ENCODE peak calls at places on chromosomes 7 and 10, in ten cellular contexts. One of them, this sample, is unnamed.
A peak's percentile ranks its signal among the peaks of the same experiment; 100 is the strongest.

GRCh38 chr7:148095066-148095465 is 495.5 kb upstream of the C7orf33 start:
- DNase-seq in gastrocnemius medialis: no peak
- DNase-seq in transverse colon: no peak
- DNase-seq in esophagus squamous epithelium: no peak
- DNase-seq in A549: no peak
- DNase-seq in adrenal gland: no peak
- DNase-seq in heart left ventricle: no peak
- DNase-seq in esophagus muscularis mucosa: no peak
- DNase-seq in tibial nerve: no peak
- DNase-seq in IMR-90: no peak
- DNase-seq in this sample: no peak

GRCh38 chr10:110413903-110414562 is 83.7 kb upstream of the DUSP5 start:
- DNase-seq in adrenal gland: no peak
- DNase-seq in IMR-90: no peak
- DNase-seq in transverse colon: no peak
- DNase-seq in esophagus squamous epithelium: no peak
- DNase-seq in A549: peak; percentile 51
- DNase-seq in gastrocnemius medialis: no peak
- DNase-seq in tibial nerve: no peak
- DNase-seq in esophagus muscularis mucosa: no peak
- DNase-seq in heart left ventricle: no peak
- DNase-seq in this sample: no peak

GRCh38 chr7:71752171-71752935 is 620.4 kb downstream of the GALNT17 start:
- DNase-seq in heart left ventricle: no peak
- DNase-seq in tibial nerve: no peak
- DNase-seq in IMR-90: no peak
- DNase-seq in esophagus squamous epithelium: no peak
- DNase-seq in A549: peak; percentile 12
- DNase-seq in gastrocnemius medialis: no peak
- DNase-seq in esophagus muscularis mucosa: peak; percentile 86
- DNase-seq in transverse colon: peak; percentile 28
- DNase-seq in adrenal gland: peak; percentile 62
- DNase-seq in this sample: no peak

GRCh38 chr10:70759769-70760168 is 25.4 kb downstream of the TBATA start:
- DNase-seq in tibial nerve: no peak
- DNase-seq in gastrocnemius medialis: no peak
- DNase-seq in IMR-90: no peak
- DNase-seq in A549: peak; percentile 29
- DNase-seq in heart left ventricle: no peak
- DNase-seq in esophagus squamous epithelium: no peak
- DNase-seq in transverse colon: no peak
- DNase-seq in esophagus muscularis mucosa: no peak
- DNase-seq in adrenal gland: no peak
- DNase-seq in this sample: no peak

GRCh38 chr7:64559206-64559605 is 3.7 kb downstream of the ZNF680 start:
- DNase-seq in gastrocnemius medialis: no peak
- DNase-seq in heart left ventricle: no peak
- DNase-seq in esophagus squamous epithelium: no peak
- DNase-seq in IMR-90: no peak
- DNase-seq in adrenal gland: peak; percentile 63
- DNase-seq in A549: peak; percentile 29
- DNase-seq in transverse colon: no peak
- DNase-seq in tibial nerve: no peak
- DNase-seq in esophagus muscularis mucosa: no peak
- DNase-seq in this sample: no peak

GRCh38 chr10:28266449-28267224 is 36.2 kb downstream of the MPP7 start:
- DNase-seq in esophagus muscularis mucosa: peak; percentile 39
- DNase-seq in adrenal gland: no peak
- DNase-seq in IMR-90: no peak
- DNase-seq in heart left ventricle: no peak
- DNase-seq in transverse colon: no peak
- DNase-seq in A549: no peak
- DNase-seq in tibial nerve: no peak
- DNase-seq in esophagus squamous epithelium: no peak
- DNase-seq in gastrocnemius medialis: no peak
- DNase-seq in this sample: no peak

GRCh38 chr7:74294191-74294998 is 5.2 kb downstream of the CLIP2 start:
- DNase-seq in IMR-90: no peak
- DNase-seq in esophagus squamous epithelium: no peak
- DNase-seq in transverse colon: no peak
- DNase-seq in tibial nerve: no peak
- DNase-seq in A549: no peak
- DNase-seq in adrenal gland: peak; percentile 61
- DNase-seq in gastrocnemius medialis: no peak
- DNase-seq in heart left ventricle: peak; percentile 60
- DNase-seq in esophagus muscularis mucosa: no peak
- DNase-seq in this sample: no peak

GRCh38 chr10:114879541-114880158 is 58.1 kb downstream of the FHIP2A start:
- DNase-seq in adrenal gland: peak; percentile 62
- DNase-seq in esophagus muscularis mucosa: no peak
- DNase-seq in gastrocnemius medialis: no peak
- DNase-seq in tibial nerve: no peak
- DNase-seq in IMR-90: peak; percentile 16
- DNase-seq in A549: peak; percentile 51
- DNase-seq in esophagus squamous epithelium: no peak
- DNase-seq in transverse colon: peak; percentile 18
- DNase-seq in heart left ventricle: no peak
- DNase-seq in this sample: no peak

DNA sequence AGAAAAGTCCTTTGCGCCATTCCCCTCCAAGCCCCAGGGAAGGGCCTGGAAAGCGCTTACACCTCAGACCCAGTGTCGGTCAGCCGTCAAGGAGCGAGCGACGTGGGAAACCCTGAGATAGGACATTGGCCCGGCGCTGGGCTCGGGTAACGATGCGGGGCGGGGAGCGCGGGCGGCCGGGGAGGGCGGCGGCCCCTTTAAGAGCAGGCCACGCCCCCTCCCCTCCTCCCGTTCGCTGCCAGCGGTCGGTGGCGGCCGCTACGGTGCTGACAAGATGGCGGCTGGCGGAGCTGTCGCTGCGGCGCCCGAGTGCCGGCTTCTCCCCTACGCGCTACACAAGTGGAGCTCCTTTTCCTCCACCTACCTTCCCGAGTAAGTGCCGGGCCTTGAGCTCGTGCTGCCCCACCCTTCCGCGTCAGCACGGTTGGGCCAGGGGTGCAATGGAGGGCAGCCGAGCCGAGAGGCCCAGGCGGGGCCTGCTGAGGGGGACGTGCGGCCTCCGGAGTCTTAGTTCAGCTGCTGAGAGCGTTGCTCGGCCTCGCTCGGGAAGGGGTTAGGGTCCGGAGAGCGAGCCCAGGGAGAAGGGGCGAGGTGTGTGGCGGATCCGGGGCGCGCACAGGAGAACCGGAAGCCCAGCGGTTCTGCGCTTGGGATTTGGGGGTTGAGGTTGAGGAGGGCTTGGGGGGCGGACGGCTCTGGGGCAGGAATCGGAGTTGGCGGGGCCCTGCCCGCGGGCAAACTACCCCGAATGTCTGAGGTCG is at the start of gene MKLN1:
- DNase-seq in transverse colon: peak; percentile 95
- DNase-seq in gastrocnemius medialis: peak; percentile 89
- DNase-seq in tibial nerve: peak; percentile 92
- DNase-seq in heart left ventricle: peak; percentile 95
- DNase-seq in esophagus squamous epithelium: peak; percentile 51
- DNase-seq in esophagus muscularis mucosa: peak; percentile 96
- DNase-seq in IMR-90: peak; percentile 85
- DNase-seq in adrenal gland: peak; percentile 96
- DNase-seq in A549: peak; percentile 91
- DNase-seq in this sample: peak; percentile 90
- TF ChIP-seq POLR2A in transverse colon: peak; percentile 93
- TF ChIP-seq POLR2A in gastrocnemius medialis: peak; percentile 75
- TF ChIP-seq POLR2A in tibial nerve: peak; percentile 91
- TF ChIP-seq POLR2A in heart left ventricle: peak; percentile 70
- TF ChIP-seq POLR2A in esophagus squamous epithelium: peak; percentile 59
- TF ChIP-seq POLR2A in esophagus muscularis mucosa: peak; percentile 54
- TF ChIP-seq POLR2A in IMR-90: peak; percentile 93
- TF ChIP-seq POLR2A in adrenal gland: peak; percentile 64
- TF ChIP-seq POLR2A in A549: peak; percentile 89
- TF ChIP-seq POLR2A in this sample: no peak

GRCh38 chr7:100878013-100878412 is 3.1 kb downstream of the SRRT start:
- DNase-seq in IMR-90: no peak
- DNase-seq in adrenal gland: no peak
- DNase-seq in esophagus squamous epithelium: no peak
- DNase-seq in heart left ventricle: no peak
- DNase-seq in A549: no peak
- DNase-seq in esophagus muscularis mucosa: no peak
- DNase-seq in transverse colon: no peak
- DNase-seq in tibial nerve: no peak
- DNase-seq in gastrocnemius medialis: no peak
- DNase-seq in this sample: no peak

GRCh38 chr7:100874577-100875355 is at the start of gene SRRT:
- DNase-seq in heart left ventricle: peak; percentile 99
- DNase-seq in esophagus muscularis mucosa: peak; percentile 100
- DNase-seq in gastrocnemius medialis: peak; percentile 98
- DNase-seq in adrenal gland: peak; percentile 99
- DNase-seq in tibial nerve: peak; percentile 99
- DNase-seq in IMR-90: peak; percentile 97
- DNase-seq in esophagus squamous epithelium: peak; percentile 95
- DNase-seq in A549: peak; percentile 99
- DNase-seq in transverse colon: peak; percentile 99
- DNase-seq in this sample: peak; percentile 99

GRCh38 chr7:100874300-100874576 is 665 bp upstream of the SRRT start:
- DNase-seq in gastrocnemius medialis: no peak
- DNase-seq in IMR-90: no peak
- DNase-seq in esophagus muscularis mucosa: no peak
- DNase-seq in tibial nerve: no peak
- DNase-seq in transverse colon: no peak
- DNase-seq in esophagus squamous epithelium: no peak
- DNase-seq in adrenal gland: no peak
- DNase-seq in A549: no peak
- DNase-seq in heart left ventricle: no peak
- DNase-seq in this sample: no peak

GRCh38 chr7:100875356-100875751 is 451 bp downstream of the SRRT start:
- DNase-seq in A549: no peak
- DNase-seq in adrenal gland: peak; percentile 77
- DNase-seq in tibial nerve: no peak
- DNase-seq in transverse colon: no peak
- DNase-seq in heart left ventricle: no peak
- DNase-seq in IMR-90: no peak
- DNase-seq in esophagus squamous epithelium: no peak
- DNase-seq in esophagus muscularis mucosa: no peak
- DNase-seq in gastrocnemius medialis: no peak
- DNase-seq in this sample: no peak

GRCh38 chr7:100873599-100874299 is 1.2 kb upstream of the SRRT start:
- DNase-seq in transverse colon: no peak
- DNase-seq in gastrocnemius medialis: no peak
- DNase-seq in heart left ventricle: no peak
- DNase-seq in adrenal gland: no peak
- DNase-seq in esophagus muscularis mucosa: no peak
- DNase-seq in tibial nerve: no peak
- DNase-seq in esophagus squamous epithelium: no peak
- DNase-seq in IMR-90: no peak
- DNase-seq in A549: no peak
- DNase-seq in this sample: no peak
- H3K4me3 ChIP-seq in transverse colon: no peak overlapping the region
- H3K4me3 ChIP-seq in gastrocnemius medialis: peak overlapping the region; percentile 99
- H3K4me3 ChIP-seq in heart left ventricle: peak overlapping the region; percentile 96
- H3K4me3 ChIP-seq in adrenal gland: peak overlapping the region; percentile 96
- H3K4me3 ChIP-seq in esophagus muscularis mucosa: peak overlapping the region; percentile 92
- H3K4me3 ChIP-seq in tibial nerve: peak overlapping the region; percentile 85
- H3K4me3 ChIP-seq in esophagus squamous epithelium: peak overlapping the region; percentile 100
- H3K4me3 ChIP-seq in IMR-90: no peak overlapping the region
- H3K4me3 ChIP-seq in A549: peak overlapping the region; percentile 98
- H3K4me3 ChIP-seq in this sample: no peak overlapping the region

GRCh38 chr7:55277916-55278315 is 87.2 kb upstream of the LANCL2 start:
- DNase-seq in A549: no peak
- DNase-seq in esophagus squamous epithelium: no peak
- DNase-seq in heart left ventricle: no peak
- DNase-seq in adrenal gland: no peak
- DNase-seq in IMR-90: no peak
- DNase-seq in esophagus muscularis mucosa: peak; percentile 64
- DNase-seq in tibial nerve: no peak
- DNase-seq in transverse colon: no peak
- DNase-seq in gastrocnemius medialis: no peak
- DNase-seq in this sample: peak; percentile 72

GRCh38 chr7:55276896-55277295 is 88.2 kb upstream of the LANCL2 start:
- DNase-seq in A549: no peak
- DNase-seq in adrenal gland: no peak
- DNase-seq in esophagus squamous epithelium: no peak
- DNase-seq in IMR-90: no peak
- DNase-seq in esophagus muscularis mucosa: no peak
- DNase-seq in tibial nerve: no peak
- DNase-seq in gastrocnemius medialis: no peak
- DNase-seq in transverse colon: no peak
- DNase-seq in heart left ventricle: no peak
- DNase-seq in this sample: no peak

GRCh38 chr7:55278321-55278720 is 86.8 kb upstream of the LANCL2 start:
- DNase-seq in gastrocnemius medialis: no peak
- DNase-seq in esophagus muscularis mucosa: peak; percentile 77
- DNase-seq in IMR-90: no peak
- DNase-seq in A549: no peak
- DNase-seq in adrenal gland: no peak
- DNase-seq in esophagus squamous epithelium: no peak
- DNase-seq in heart left ventricle: no peak
- DNase-seq in transverse colon: no peak
- DNase-seq in tibial nerve: no peak
- DNase-seq in this sample: peak; percentile 57

GRCh38 chr7:55279080-55279845 is 85.9 kb upstream of the LANCL2 start:
- DNase-seq in gastrocnemius medialis: no peak
- DNase-seq in adrenal gland: no peak
- DNase-seq in esophagus squamous epithelium: no peak
- DNase-seq in transverse colon: no peak
- DNase-seq in tibial nerve: no peak
- DNase-seq in heart left ventricle: no peak
- DNase-seq in A549: no peak
- DNase-seq in IMR-90: no peak
- DNase-seq in esophagus muscularis mucosa: peak; percentile 89
- DNase-seq in this sample: peak; percentile 59

DNA sequence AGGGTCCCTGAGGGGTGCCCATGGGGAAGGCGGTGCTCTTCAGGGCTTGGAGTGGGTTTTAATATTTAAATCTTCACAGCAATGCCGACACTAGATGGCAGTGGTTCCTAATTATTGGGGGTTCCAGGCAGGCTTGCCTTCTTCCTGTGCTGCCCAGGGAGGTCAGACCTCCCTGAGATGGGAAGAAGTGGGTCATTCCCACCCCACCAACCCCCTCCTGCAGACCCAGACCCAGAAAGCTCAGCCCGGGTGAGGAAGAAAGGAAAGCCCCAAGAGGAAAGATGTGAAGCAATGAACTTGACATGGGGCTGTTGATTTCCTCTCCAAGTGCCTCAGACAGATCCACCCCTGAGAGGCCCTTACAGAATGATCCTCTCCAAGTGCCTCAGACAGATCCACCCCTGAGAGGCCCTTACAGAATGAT is 85.1 kb upstream of the LANCL2 start:
- DNase-seq in esophagus squamous epithelium: no peak
- DNase-seq in esophagus muscularis mucosa: peak; percentile 78
- DNase-seq in IMR-90: peak; percentile 67
- DNase-seq in A549: peak; percentile 73
- DNase-seq in tibial nerve: peak; percentile 38
- DNase-seq in heart left ventricle: peak; percentile 49
- DNase-seq in adrenal gland: peak; percentile 79
- DNase-seq in gastrocnemius medialis: peak; percentile 17
- DNase-seq in transverse colon: peak; percentile 65
- DNase-seq in this sample: peak; percentile 57
- TF ChIP-seq CTCF in esophagus squamous epithelium: peak; percentile 48
- TF ChIP-seq CTCF in esophagus muscularis mucosa: peak; percentile 57
- TF ChIP-seq CTCF in IMR-90: peak; percentile 93
- TF ChIP-seq CTCF in A549: peak; percentile 78
- TF ChIP-seq CTCF in tibial nerve: peak; percentile 63
- TF ChIP-seq CTCF in heart left ventricle: peak; percentile 70
- TF ChIP-seq CTCF in adrenal gland: peak; percentile 74
- TF ChIP-seq CTCF in gastrocnemius medialis: peak; percentile 73
- TF ChIP-seq CTCF in transverse colon: peak; percentile 67
- TF ChIP-seq CTCF in this sample: no peak

DNA sequence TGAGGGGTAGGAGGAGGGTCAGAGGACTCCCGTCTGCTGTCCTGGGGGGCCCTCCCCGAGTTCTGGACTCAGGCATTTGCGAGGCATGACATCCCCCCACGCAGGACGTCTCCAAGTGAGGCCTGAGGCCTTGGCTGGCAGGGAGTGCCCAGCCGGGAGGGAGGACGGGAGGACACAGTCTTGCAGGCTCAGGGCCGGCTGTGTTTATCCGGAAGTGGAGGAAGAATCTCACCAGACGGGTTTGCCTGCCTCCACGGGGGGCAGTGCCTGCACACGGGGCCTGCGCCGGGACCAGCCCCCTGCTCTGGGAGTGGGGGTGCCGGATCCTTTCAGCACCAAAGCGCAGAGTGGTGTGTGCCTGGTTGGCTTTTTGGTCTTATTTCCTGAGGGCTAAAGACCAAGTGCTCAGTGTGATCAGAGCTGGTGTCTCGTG is 10.9 kb downstream of the PWWP2B start:
- DNase-seq in transverse colon: peak; percentile 91
- DNase-seq in IMR-90: peak; percentile 29
- DNase-seq in adrenal gland: peak; percentile 90
- DNase-seq in heart left ventricle: no peak
- DNase-seq in A549: no peak
- DNase-seq in tibial nerve: no peak
- DNase-seq in esophagus squamous epithelium: no peak
- DNase-seq in gastrocnemius medialis: no peak
- DNase-seq in esophagus muscularis mucosa: no peak
- DNase-seq in this sample: peak; percentile 93
- TF ChIP-seq POLR2A in transverse colon: peak; percentile 76
- TF ChIP-seq POLR2A in IMR-90: no peak
- TF ChIP-seq POLR2A in adrenal gland: no peak
- TF ChIP-seq POLR2A in heart left ventricle: no peak
- TF ChIP-seq POLR2A in A549: no peak
- TF ChIP-seq POLR2A in tibial nerve: no peak
- TF ChIP-seq POLR2A in esophagus squamous epithelium: no peak
- TF ChIP-seq POLR2A in gastrocnemius medialis: no peak
- TF ChIP-seq POLR2A in esophagus muscularis mucosa: no peak
- TF ChIP-seq POLR2A in this sample: no peak

This sample was measured in lower leg skin.